ENCODE peak calls at places on chromosomes 5 and 9, in six cellular contexts. One of them, this sample, is unnamed.

GRCh38 chr5:146873186-146873917 is 5.2 kb downstream of the PPP2R2B start:
- DNase-seq in nucleus accumbens: no peak
- DNase-seq in posterior cingulate gyrus: no peak
- DNase-seq in AML-193: no peak
- DNase-seq in fibroblast of lung: peak
- DNase-seq in adrenal gland: no peak
- DNase-seq in this sample: no peak

GRCh38 chr9:116372081-116372673 is 218.6 kb downstream of the PAPPA start:
- DNase-seq in nucleus accumbens: no peak
- DNase-seq in posterior cingulate gyrus: no peak
- DNase-seq in AML-193: no peak
- DNase-seq in fibroblast of lung: no peak
- DNase-seq in adrenal gland: no peak
- DNase-seq in this sample: no peak

GRCh38 chr9:36798350-36799065 is 225.8 kb downstream of the MELK start:
- DNase-seq in nucleus accumbens: peak
- DNase-seq in posterior cingulate gyrus: peak
- DNase-seq in AML-193: no peak
- DNase-seq in fibroblast of lung: no peak
- DNase-seq in adrenal gland: no peak
- DNase-seq in this sample: no peak

GRCh38 chr9:137224850-137225694 is at the start of gene CYSRT1:
- DNase-seq in nucleus accumbens: no peak
- DNase-seq in posterior cingulate gyrus: no peak
- DNase-seq in AML-193: no peak
- DNase-seq in fibroblast of lung: no peak
- DNase-seq in adrenal gland: no peak
- DNase-seq in this sample: no peak

GRCh38 chr5:25362799-25363198 is 718.0 kb upstream of the CDH10 start:
- DNase-seq in nucleus accumbens: no peak
- DNase-seq in posterior cingulate gyrus: no peak
- DNase-seq in AML-193: no peak
- DNase-seq in fibroblast of lung: no peak
- DNase-seq in adrenal gland: no peak
- DNase-seq in this sample: no peak

GRCh38 chr5:32233220-32233695 is 59.1 kb upstream of the GOLPH3 start:
- DNase-seq in nucleus accumbens: no peak
- DNase-seq in posterior cingulate gyrus: no peak
- DNase-seq in AML-193: peak
- DNase-seq in fibroblast of lung: no peak
- DNase-seq in adrenal gland: no peak
- DNase-seq in this sample: no peak

GRCh38 chr5:33408816-33409215 is 31.9 kb upstream of the TARS1 start:
- DNase-seq in nucleus accumbens: no peak
- DNase-seq in posterior cingulate gyrus: no peak
- DNase-seq in AML-193: no peak
- DNase-seq in fibroblast of lung: peak
- DNase-seq in adrenal gland: no peak
- DNase-seq in this sample: no peak

GRCh38 chr9:69768716-69769115 is 8.9 kb upstream of the PTAR1 start:
- DNase-seq in nucleus accumbens: no peak
- DNase-seq in posterior cingulate gyrus: no peak
- DNase-seq in AML-193: no peak
- DNase-seq in fibroblast of lung: peak
- DNase-seq in adrenal gland: no peak
- DNase-seq in this sample: no peak